ENCODE peak calls at places on chromosomes 16 and 17, in four cellular contexts. X is neural progenitor cell, Q is A673, A is heart right ventricle. C is an unnamed sample.

GRCh38 chr17:28973414-28973813 is 22.1 kb upstream of the PHF12 start:
- DNase-seq in X (no peak), A (peak; percentile 83), Q (no peak), C (no peak)

GRCh38 chr17:47955497-47956461 is 1.9 kb downstream of the PRR15L start:
- DNase-seq in Q (no peak), X (no peak), A (no peak), C (no peak)

GRCh38 chr17:29162082-29162908 is 17.9 kb downstream of the MYO18A start:
- DNase-seq in A (no peak), X (no peak), Q (no peak), C (no peak)

GRCh38 chr17:50800196-50800700 is 32.9 kb upstream of the ANKRD40CL start:
- DNase-seq in X (no peak), Q (no peak), A (no peak), C (no peak)

GRCh38 chr16:75458029-75458428 is 6.5 kb downstream of the TMEM170A start:
- DNase-seq in X (no peak), Q (no peak), A (no peak), C (no peak)

GRCh38 chr17:47810200-47810821 is 11.3 kb downstream of the OSBPL7 start:
- DNase-seq in X (no peak), A (no peak), Q (no peak), C (no peak)

GRCh38 chr17:76382305-76382802 is 2.1 kb upstream of the SPHK1 start:
- DNase-seq in Q (no peak), X (peak; percentile 90), A (no peak), C (no peak)

GRCh38 chr16:8675183-8676159 is 1.1 kb downstream of the ABAT start:
- DNase-seq in Q (peak; percentile 29), A (no peak), X (no peak), C (no peak)

GRCh38 chr17:17059301-17059890 is 17.1 kb downstream of the MPRIP start:
- DNase-seq in X (no peak), A (no peak), Q (no peak), C (no peak)

GRCh38 chr17:81655378-81656117 is 794 bp downstream of the PDE6G start:
- DNase-seq in Q (no peak), X (peak; percentile 34), A (no peak), C (no peak)

GRCh38 chr17:3603119-3603869 is 5.9 kb downstream of the TRPV1 start:
- DNase-seq in A (no peak), Q (no peak), X (no peak), C (no peak)

GRCh38 chr17:33302394-33302793 is 9.3 kb upstream of the ASIC2 start:
- DNase-seq in Q (no peak), A (no peak), X (no peak), C (no peak)

GRCh38 chr17:49193513-49194296 is 16.7 kb downstream of the GNGT2 start:
- DNase-seq in A (peak; percentile 20), X (peak; percentile 64), Q (peak; percentile 92), C (no peak)

GRCh38 chr17:58401287-58401686 is 16.0 kb downstream of the RNF43 start:
- DNase-seq in A (no peak), X (no peak), Q (no peak), C (no peak)

GRCh38 chr16:12210925-12211869 is 234.7 kb downstream of the SNX29 start:
- DNase-seq in Q (no peak), A (no peak), X (no peak), C (no peak)

GRCh38 chr17:59435238-59435637 is 103.8 kb downstream of the YPEL2 start:
- DNase-seq in X (no peak), Q (no peak), A (no peak), C (no peak)

GRCh38 chr17:43338886-43339516 is 59.8 kb upstream of the ARL4D start:
- DNase-seq in Q (peak; percentile 54), X (peak; percentile 76), A (peak; percentile 70), C (no peak)

GRCh38 chr17:37259030-37259735 is 116.6 kb upstream of the C17orf78 start:
- DNase-seq in X (no peak), Q (no peak), A (no peak), C (no peak)

GRCh38 chr17:71237903-71238538 is 882.8 kb upstream of the SOX9 start:
- DNase-seq in X (no peak), Q (peak; percentile 12), A (no peak), C (no peak)

GRCh38 chr16:81921415-81921814 is 89.9 kb downstream of the SDR42E1 start:
- DNase-seq in X (no peak), Q (no peak), A (no peak), C (no peak)

GRCh38 chr16:11972128-11972527 is 4.4 kb upstream of the SNX29 start:
- DNase-seq in X (no peak), Q (peak; percentile 32), A (no peak), C (no peak)

GRCh38 chr17:36183811-36184765 is 7.7 kb upstream of the TBC1D3B start:
- DNase-seq in X (no peak), Q (no peak), A (no peak), C (no peak)

GRCh38 chr16:27920391-27920891 is 143.1 kb downstream of the GSG1L start:
- DNase-seq in Q (peak; percentile 45), A (no peak), X (peak; percentile 79), C (no peak)

GRCh38 chr16:54806378-54806777 is 124.3 kb upstream of the IRX5 start:
- DNase-seq in Q (no peak), A (no peak), X (no peak), C (no peak)

DNA sequence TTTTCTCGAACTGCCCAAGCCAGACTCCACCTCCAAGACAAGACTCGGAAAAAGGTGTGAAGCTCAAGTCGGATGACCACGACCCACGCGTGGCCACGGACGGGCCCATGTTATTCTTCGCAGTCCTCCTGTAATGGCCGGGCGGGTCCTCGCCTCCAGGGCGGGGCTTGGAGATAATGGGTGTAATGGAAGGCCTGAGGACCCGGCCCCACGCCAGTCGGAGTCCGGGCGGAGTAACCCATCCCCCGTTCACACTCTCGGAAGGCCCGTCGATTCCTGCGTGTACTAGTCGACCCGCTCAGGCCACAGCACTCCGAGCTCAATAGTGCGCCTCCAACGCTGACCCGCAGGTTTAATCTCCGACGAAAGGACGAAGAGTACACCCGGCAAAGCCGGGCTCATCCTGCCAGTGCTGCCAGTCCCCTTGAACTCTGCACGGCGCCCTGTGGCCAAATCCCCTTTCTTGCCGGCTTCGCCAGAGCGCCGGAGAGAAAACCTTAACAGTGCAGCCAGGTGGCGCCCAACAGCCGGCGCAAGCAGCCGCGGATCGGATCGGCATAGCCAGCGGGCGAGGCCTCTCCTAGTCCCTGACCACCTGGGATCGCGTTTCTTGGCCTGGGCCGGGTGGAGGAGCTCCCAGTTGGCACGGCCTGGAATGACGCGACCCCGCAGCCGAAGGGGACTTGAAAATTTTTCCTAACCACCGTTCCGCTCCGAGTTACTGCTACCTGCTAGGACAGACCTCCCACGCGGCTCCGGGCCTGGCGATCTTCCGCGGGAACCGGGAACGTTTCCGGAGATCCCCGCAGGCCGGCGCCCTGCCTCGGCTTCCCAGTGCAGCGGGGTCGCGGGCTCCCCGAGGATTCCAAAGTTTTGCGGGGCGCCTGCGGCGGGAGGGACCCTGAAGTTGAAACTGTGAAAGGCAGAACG is 762.0 kb downstream of the KCNJ18 start:
- DNase-seq in X (no peak), Q (no peak), A (no peak), C (no peak)
- H3K9me3 ChIP-seq in X (peaks cover 22% of the 10 kb centered on the region), Q (peaks cover 11% of the 10 kb centered on the region), A (peaks cover 32% of the 10 kb centered on the region), C (no peaks in the 10 kb centered on the region)

DNA sequence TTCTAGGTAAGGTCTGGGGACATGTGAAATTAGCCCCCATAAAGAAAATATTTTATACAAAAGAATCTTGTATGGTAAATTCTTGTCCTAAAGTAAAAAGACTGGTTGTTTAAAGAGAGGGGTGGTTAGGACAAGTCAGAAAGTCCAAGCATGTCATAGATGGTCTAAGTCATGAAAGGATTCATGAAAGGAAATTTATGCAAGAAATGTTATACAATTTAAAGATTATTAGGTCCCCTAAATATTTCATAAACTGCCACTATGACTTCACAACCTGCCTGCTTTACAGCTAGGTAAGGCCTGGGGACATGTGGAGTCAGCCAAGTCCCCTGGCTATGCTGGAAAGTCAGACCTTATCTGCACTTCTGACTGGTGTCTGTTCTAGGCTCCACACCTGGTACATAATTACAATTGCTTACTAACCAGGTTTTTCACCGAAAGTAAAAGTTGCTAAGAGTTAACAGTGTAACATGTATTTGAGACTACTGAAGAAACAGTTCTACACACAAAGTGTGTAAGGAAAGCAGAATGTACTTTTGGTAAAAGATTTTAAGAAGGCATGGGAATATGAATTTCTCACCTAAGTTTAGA is 17.0 kb downstream of the N4BP1 start:
- DNase-seq in X (peak; percentile 23), A (no peak), Q (no peak), C (no peak)
- H3K9me3 ChIP-seq in X (peaks cover 39% of the 10 kb centered on the region), A (peaks cover 28% of the 10 kb centered on the region), Q (peaks cover 56% of the 10 kb centered on the region), C (no peaks in the 10 kb centered on the region)

GRCh38 chr17:18896146-18896545 is 38.2 kb downstream of the PRPSAP2 start:
- DNase-seq in X (no peak), A (no peak), Q (no peak), C (no peak)
- H3K9me3 ChIP-seq in X (peaks cover 4% of the 10 kb centered on the region), A (peaks cover 17% of the 10 kb centered on the region), Q (no peaks in the 10 kb centered on the region), C (no peaks in the 10 kb centered on the region)

DNA sequence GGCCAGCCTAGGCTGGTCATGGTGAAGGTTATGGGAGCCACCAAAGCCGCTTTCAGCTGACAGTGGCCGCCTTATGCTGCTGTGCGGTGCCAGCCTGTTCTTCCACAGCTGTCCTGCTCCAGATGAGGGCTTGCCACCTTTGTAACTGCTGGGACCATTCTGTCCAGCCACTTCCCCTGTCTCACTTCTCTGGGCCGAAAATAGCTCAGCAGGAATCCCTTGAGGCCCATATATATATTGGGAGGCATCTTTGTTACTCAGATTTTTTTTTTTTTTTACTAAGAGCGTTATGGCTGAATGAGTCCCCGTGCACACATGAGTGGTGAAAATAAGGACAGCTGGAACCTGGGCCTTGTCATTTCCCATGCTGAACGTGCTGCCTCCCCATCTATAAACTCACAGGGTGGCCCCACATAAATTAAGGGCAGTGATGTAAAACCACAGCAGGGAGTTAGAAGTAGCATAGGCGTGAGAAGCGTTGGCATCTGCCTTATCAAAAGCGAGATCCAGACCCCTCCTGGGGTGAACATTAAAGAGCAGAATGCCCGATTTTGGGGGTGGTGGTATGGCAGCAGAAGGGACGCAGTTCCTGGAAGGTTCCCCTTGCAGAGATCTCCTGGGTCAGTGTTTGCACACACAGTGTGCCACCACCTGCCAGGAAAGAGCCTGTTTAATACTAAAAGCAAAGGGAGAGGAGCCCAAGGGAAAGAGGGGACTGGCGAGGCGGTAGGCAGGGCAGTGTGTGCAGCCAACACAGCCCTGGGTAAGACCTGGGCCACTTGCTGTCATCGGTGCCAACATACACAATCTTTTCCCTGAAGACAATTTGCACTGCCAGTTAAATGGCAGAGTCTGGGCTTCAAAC is 57.8 kb downstream of the USP43 start:
- DNase-seq in X (no peak), A (no peak), Q (no peak), C (no peak)
- H3K9me3 ChIP-seq in X (no peaks in the 10 kb centered on the region), A (no peaks in the 10 kb centered on the region), Q (no peaks in the 10 kb centered on the region), C (no peaks in the 10 kb centered on the region)

C was measured in thoracic aorta.